ENCODE peak calls at places on chromosomes 11 and 22, in six cellular contexts. B is lower lobe of right lung, R is IMR-90, X is PC-9, G is NB4, A is neural progenitor cell. J is an unnamed sample.

GRCh38 chr11:84719935-84720577 is 907.1 kb downstream of the DLG2 start:
- DNase-seq in R (no peak), A (peak; percentile 70), G (no peak), B (peak; percentile 31), X (no peak), J (no peak)

GRCh38 chr11:36421546-36422155 is 88.4 kb downstream of the TRAF6 start:
- DNase-seq in A (no peak), X (no peak), G (no peak), R (peak; percentile 33), B (no peak), J (no peak)

GRCh38 chr11:11525283-11525682 is 96.5 kb downstream of the GALNT18 start:
- DNase-seq in B (no peak), G (no peak), R (no peak), A (no peak), X (no peak), J (no peak)

GRCh38 chr11:93939084-93939780 is 81.9 kb upstream of the HEPHL1 start:
- DNase-seq in A (no peak), X (peak; percentile 71), R (peak; percentile 11), G (no peak), B (no peak), J (no peak)

GRCh38 chr11:131760191-131760951 is 390.0 kb downstream of the NTM start:
- DNase-seq in X (no peak), G (peak; percentile 33), B (no peak), A (peak; percentile 75), R (peak; percentile 95), J (no peak)

GRCh38 chr11:25769287-25769686 is 562.6 kb upstream of the ANO3 start:
- DNase-seq in G (no peak), X (no peak), A (no peak), R (no peak), B (no peak), J (no peak)

GRCh38 chr22:48259991-48260670 is 1497.7 kb downstream of the TBC1D22A start:
- DNase-seq in X (no peak), A (no peak), B (no peak), G (no peak), R (no peak), J (no peak)

GRCh38 chr22:30832407-30832987 is 136.1 kb downstream of the MORC2 start:
- DNase-seq in G (no peak), X (no peak), R (no peak), B (no peak), A (no peak), J (no peak)

GRCh38 chr11:92159931-92160330 is 64.7 kb upstream of the FAT3 start:
- DNase-seq in B (no peak), X (no peak), A (no peak), G (peak; percentile 38), R (no peak), J (no peak)

GRCh38 chr22:41557401-41558240 is 3.2 kb upstream of the CSDC2 start:
- DNase-seq in R (peak; percentile 94), G (no peak), X (no peak), A (no peak), B (peak; percentile 75), J (no peak)

GRCh38 chr22:50473088-50473487 is 1.7 kb downstream of the SBF1 start:
- DNase-seq in B (no peak), X (peak; percentile 43), G (peak; percentile 53), A (peak; percentile 38), R (no peak), J (no peak)

GRCh38 chr11:118740892-118741291 is 50.1 kb downstream of the DDX6 start:
- DNase-seq in G (no peak), R (no peak), B (no peak), A (no peak), X (peak; percentile 94), J (no peak)

GRCh38 chr11:34481307-34481706 is 32.3 kb downstream of the ELF5 start:
- DNase-seq in A (no peak), X (no peak), R (no peak), B (no peak), G (no peak), J (no peak)

GRCh38 chr22:18984564-18984963 is 48.5 kb upstream of the PRODH start:
- DNase-seq in X (no peak), G (no peak), B (peak; percentile 28), A (no peak), R (no peak), J (no peak)

GRCh38 chr11:11640996-11641395 is 19.2 kb upstream of the GALNT18 start:
- DNase-seq in X (no peak), B (no peak), A (no peak), G (no peak), R (no peak), J (no peak)

GRCh38 chr11:14471127-14471526 is 28.5 kb downstream of the COPB1 start:
- DNase-seq in X (no peak), B (no peak), R (no peak), G (no peak), A (no peak), J (no peak)

GRCh38 chr11:35335226-35335625 is 84.1 kb downstream of the SLC1A2 start:
- DNase-seq in B (no peak), X (no peak), A (no peak), R (no peak), G (no peak), J (no peak)

GRCh38 chr11:60840711-60841430 is 1.0 kb upstream of the CCDC86 start:
- DNase-seq in A (no peak), G (no peak), B (no peak), R (peak; percentile 94), X (no peak), J (no peak)

GRCh38 chr11:76587810-76588454 is 82.6 kb downstream of the LRRC32 start:
- DNase-seq in X (no peak), G (no peak), A (no peak), B (no peak), R (peak; percentile 67), J (no peak)

GRCh38 chr11:71301046-71301857 is 48.9 kb upstream of the SHANK2 start:
- DNase-seq in R (no peak), A (no peak), B (no peak), X (no peak), G (no peak), J (no peak)

GRCh38 chr11:991711-992307 is 44.7 kb downstream of the MUC6 start:
- DNase-seq in B (no peak), A (no peak), G (no peak), X (no peak), R (no peak), J (no peak)

GRCh38 chr11:74559110-74559933 is 33.1 kb upstream of the POLD3 start:
- DNase-seq in G (no peak), X (no peak), A (no peak), B (no peak), R (peak; percentile 55), J (no peak)

GRCh38 chr22:27381552-27381951 is 420.0 kb downstream of the MN1 start:
- DNase-seq in G (no peak), B (no peak), X (no peak), A (no peak), R (no peak), J (no peak)

GRCh38 chr11:130121430-130121978 is 38.1 kb upstream of the ST14 start:
- DNase-seq in B (no peak), G (no peak), A (no peak), R (peak; percentile 81), X (no peak), J (no peak)

GRCh38 chr11:92978226-92979111 is 9.0 kb downstream of the MTNR1B start:
- DNase-seq in B (no peak), A (no peak), R (peak; percentile 44), G (no peak), X (no peak), J (peak; percentile 34)

GRCh38 chr11:2728663-2729332 is 29.0 kb upstream of the KCNQ1OT1 start:
- DNase-seq in X (no peak), G (no peak), B (no peak), A (no peak), R (no peak), J (no peak)

GRCh38 chr11:33949201-33949913 is 57.5 kb upstream of the LMO2 start:
- DNase-seq in X (no peak), A (no peak), R (no peak), B (no peak), G (no peak), J (no peak)

GRCh38 chr11:119376197-119376847 is 5.2 kb downstream of the USP2 start:
- DNase-seq in R (peak; percentile 37), B (peak; percentile 77), X (no peak), A (peak; percentile 70), G (no peak), J (no peak)

GRCh38 chr11:63553759-63554158 is 9.4 kb downstream of the PLAAT2 start:
- DNase-seq in R (no peak), G (peak; percentile 70), X (no peak), B (no peak), A (no peak), J (no peak)

GRCh38 chr11:128739589-128739988 is 45.7 kb downstream of the FLI1 start:
- DNase-seq in B (no peak), X (no peak), R (no peak), A (no peak), G (no peak), J (no peak)

GRCh38 chr22:28052818-28053217 is 133.8 kb upstream of the PITPNB start:
- DNase-seq in A (peak; percentile 48), R (no peak), G (no peak), X (no peak), B (no peak), J (no peak)

GRCh38 chr11:78080084-78080817 is 589 bp upstream of the NDUFC2 start:
- DNase-seq in A (no peak), R (no peak), X (no peak), B (no peak), G (no peak), J (no peak)

GRCh38 chr11:45663486-45664375 is 1.7 kb downstream of the CHST1 start:
- DNase-seq in G (no peak), X (no peak), B (no peak), R (peak; percentile 11), A (no peak), J (no peak)

GRCh38 chr11:43790444-43790794 is 90.2 kb upstream of the ALKBH3 start:
- DNase-seq in G (no peak), R (peak; percentile 50), A (no peak), X (no peak), B (no peak), J (no peak)

GRCh38 chr11:5994791-5995190 is 8.0 kb upstream of the OR52L1 start:
- DNase-seq in G (no peak), B (no peak), X (no peak), A (no peak), R (no peak), J (no peak)
- H3K4me3 ChIP-seq in G (no peak overlapping the region), B (no peak overlapping the region), X (no peak overlapping the region), A (no peak overlapping the region), R (no peak overlapping the region), J (no peak overlapping the region)

GRCh38 chr11:67289226-67289650 is at the start of gene ANKRD13D:
- DNase-seq in A (no peak), R (no peak), X (peak; percentile 47), B (peak; percentile 74), G (no peak), J (no peak)
- TF ChIP-seq CTCF in A (no peak), R (no peak), X (no peak), B (no peak), G (no peak), J (peak; percentile 11)

GRCh38 chr11:123190504-123190903 is 4.5 kb downstream of the CLMP start:
- DNase-seq in R (no peak), G (no peak), B (no peak), A (no peak), X (no peak), J (no peak)
- H3K4me3 ChIP-seq in R (no peak overlapping the region), G (no peak overlapping the region), B (no peak overlapping the region), A (no peak overlapping the region), X (no peak overlapping the region), J (no peak overlapping the region)

GRCh38 chr22:35930933-35931332 is 97.7 kb downstream of the RBFOX2 start:
- DNase-seq in R (peak; percentile 80), G (peak; percentile 57), A (peak; percentile 54), B (no peak), X (peak; percentile 48), J (peak; percentile 56)
- TF ChIP-seq CTCF in R (peak; percentile 78), G (peak; percentile 40), A (peak; percentile 62), B (peak; percentile 59), X (peak; percentile 73), J (peak; percentile 77)

GRCh38 chr11:86314636-86315035 is 12.6 kb downstream of the HIKESHI start:
- DNase-seq in R (no peak), X (no peak), A (no peak), G (no peak), B (no peak), J (peak; percentile 46)
- H3K4me3 ChIP-seq in R (no peak overlapping the region), X (no peak overlapping the region), A (no peak overlapping the region), G (no peak overlapping the region), B (no peak overlapping the region), J (no peak overlapping the region)